ENCODE peak calls at places on chromosomes 12 and 14, in eight cellular contexts. One of them, this sample, is unnamed.

GRCh38 chr12:5561057-5561456 is 129.1 kb downstream of the NTF3 start:
- DNase-seq in iPS DF 6.9: no peak
- DNase-seq in fibroblast of lung: no peak
- DNase-seq in upper lobe of right lung: no peak
- DNase-seq in thyroid gland: no peak
- DNase-seq in tibial artery: no peak
- DNase-seq in CD8-positive, alpha-beta T cell: no peak
- DNase-seq in kidney: no peak
- DNase-seq in this sample: no peak

GRCh38 chr12:6095269-6095668 is 29.2 kb downstream of the VWF start:
- DNase-seq in iPS DF 6.9: no peak
- DNase-seq in CD8-positive, alpha-beta T cell: no peak
- DNase-seq in fibroblast of lung: no peak
- DNase-seq in tibial artery: no peak
- DNase-seq in kidney: no peak
- DNase-seq in thyroid gland: no peak
- DNase-seq in upper lobe of right lung: no peak
- DNase-seq in this sample: no peak

GRCh38 chr12:8156845-8157244 is at the start of gene ZNF705A:
- DNase-seq in CD8-positive, alpha-beta T cell: no peak
- DNase-seq in kidney: no peak
- DNase-seq in upper lobe of right lung: no peak
- DNase-seq in fibroblast of lung: peak; percentile 89
- DNase-seq in tibial artery: no peak
- DNase-seq in iPS DF 6.9: no peak
- DNase-seq in thyroid gland: no peak
- DNase-seq in this sample: no peak

GRCh38 chr12:11717533-11717961 is 68.1 kb downstream of the ETV6 start:
- DNase-seq in fibroblast of lung: peak; percentile 36
- DNase-seq in CD8-positive, alpha-beta T cell: no peak
- DNase-seq in iPS DF 6.9: no peak
- DNase-seq in tibial artery: no peak
- DNase-seq in kidney: no peak
- DNase-seq in upper lobe of right lung: no peak
- DNase-seq in thyroid gland: no peak
- DNase-seq in this sample: no peak

GRCh38 chr12:68175566-68176033 is 16.1 kb upstream of the IFNG start:
- DNase-seq in thyroid gland: no peak
- DNase-seq in upper lobe of right lung: no peak
- DNase-seq in tibial artery: no peak
- DNase-seq in iPS DF 6.9: no peak
- DNase-seq in kidney: no peak
- DNase-seq in CD8-positive, alpha-beta T cell: peak; percentile 60
- DNase-seq in fibroblast of lung: no peak
- DNase-seq in this sample: no peak

GRCh38 chr12:8482446-8483080 is 26.8 kb downstream of the CLEC6A start:
- DNase-seq in kidney: no peak
- DNase-seq in upper lobe of right lung: no peak
- DNase-seq in thyroid gland: no peak
- DNase-seq in iPS DF 6.9: no peak
- DNase-seq in fibroblast of lung: no peak
- DNase-seq in tibial artery: no peak
- DNase-seq in CD8-positive, alpha-beta T cell: peak; percentile 25
- DNase-seq in this sample: no peak

GRCh38 chr12:12331896-12332295 is 18.1 kb downstream of the MANSC1 start:
- DNase-seq in fibroblast of lung: no peak
- DNase-seq in upper lobe of right lung: no peak
- DNase-seq in CD8-positive, alpha-beta T cell: no peak
- DNase-seq in iPS DF 6.9: no peak
- DNase-seq in thyroid gland: peak; percentile 46
- DNase-seq in kidney: no peak
- DNase-seq in tibial artery: no peak
- DNase-seq in this sample: peak; percentile 57

GRCh38 chr14:96257900-96258299 is 1.9 kb downstream of the BDKRB1 start:
- DNase-seq in iPS DF 6.9: no peak
- DNase-seq in upper lobe of right lung: no peak
- DNase-seq in CD8-positive, alpha-beta T cell: no peak
- DNase-seq in tibial artery: no peak
- DNase-seq in kidney: no peak
- DNase-seq in fibroblast of lung: no peak
- DNase-seq in thyroid gland: no peak
- DNase-seq in this sample: no peak

GRCh38 chr12:84508943-84509342 is 403.7 kb downstream of the SLC6A15 start:
- DNase-seq in tibial artery: peak; percentile 32
- DNase-seq in CD8-positive, alpha-beta T cell: no peak
- DNase-seq in upper lobe of right lung: peak; percentile 60
- DNase-seq in fibroblast of lung: no peak
- DNase-seq in kidney: no peak
- DNase-seq in iPS DF 6.9: no peak
- DNase-seq in thyroid gland: no peak
- DNase-seq in this sample: no peak

GRCh38 chr12:96033549-96034389 is 1.6 kb downstream of the LTA4H start:
- DNase-seq in tibial artery: no peak
- DNase-seq in thyroid gland: no peak
- DNase-seq in iPS DF 6.9: no peak
- DNase-seq in fibroblast of lung: no peak
- DNase-seq in CD8-positive, alpha-beta T cell: no peak
- DNase-seq in upper lobe of right lung: no peak
- DNase-seq in kidney: no peak
- DNase-seq in this sample: no peak

GRCh38 chr12:70831538-70831937 is 89.0 kb downstream of the PTPRR start:
- DNase-seq in thyroid gland: no peak
- DNase-seq in CD8-positive, alpha-beta T cell: no peak
- DNase-seq in kidney: no peak
- DNase-seq in iPS DF 6.9: no peak
- DNase-seq in upper lobe of right lung: no peak
- DNase-seq in fibroblast of lung: peak; percentile 52
- DNase-seq in tibial artery: no peak
- DNase-seq in this sample: no peak

GRCh38 chr12:116765271-116765670 is 27.2 kb downstream of the RNFT2 start:
- DNase-seq in kidney: no peak
- DNase-seq in upper lobe of right lung: no peak
- DNase-seq in fibroblast of lung: peak; percentile 32
- DNase-seq in iPS DF 6.9: no peak
- DNase-seq in thyroid gland: no peak
- DNase-seq in CD8-positive, alpha-beta T cell: no peak
- DNase-seq in tibial artery: no peak
- DNase-seq in this sample: no peak

GRCh38 chr14:94041551-94042346 is 15.6 kb downstream of the OTUB2 start:
- DNase-seq in CD8-positive, alpha-beta T cell: no peak
- DNase-seq in thyroid gland: peak; percentile 78
- DNase-seq in tibial artery: no peak
- DNase-seq in fibroblast of lung: peak; percentile 75
- DNase-seq in iPS DF 6.9: no peak
- DNase-seq in kidney: peak; percentile 79
- DNase-seq in upper lobe of right lung: peak; percentile 77
- DNase-seq in this sample: no peak

GRCh38 chr12:96233941-96234461 is 39.8 kb downstream of the ELK3 start:
- DNase-seq in fibroblast of lung: peak; percentile 97
- DNase-seq in CD8-positive, alpha-beta T cell: no peak
- DNase-seq in kidney: no peak
- DNase-seq in tibial artery: peak; percentile 96
- DNase-seq in iPS DF 6.9: no peak
- DNase-seq in thyroid gland: peak; percentile 39
- DNase-seq in upper lobe of right lung: peak; percentile 74
- DNase-seq in this sample: peak; percentile 66

GRCh38 chr12:98741229-98741614 is 96.1 kb downstream of the APAF1 start:
- DNase-seq in CD8-positive, alpha-beta T cell: no peak
- DNase-seq in thyroid gland: no peak
- DNase-seq in kidney: no peak
- DNase-seq in tibial artery: no peak
- DNase-seq in fibroblast of lung: peak; percentile 56
- DNase-seq in iPS DF 6.9: no peak
- DNase-seq in upper lobe of right lung: no peak
- DNase-seq in this sample: no peak

GRCh38 chr14:103155013-103155412 is 31.8 kb downstream of the TNFAIP2 start:
- DNase-seq in upper lobe of right lung: peak; percentile 82
- DNase-seq in tibial artery: peak; percentile 85
- DNase-seq in thyroid gland: peak; percentile 94
- DNase-seq in CD8-positive, alpha-beta T cell: no peak
- DNase-seq in iPS DF 6.9: no peak
- DNase-seq in fibroblast of lung: no peak
- DNase-seq in kidney: peak; percentile 93
- DNase-seq in this sample: peak; percentile 45

GRCh38 chr14:45253754-45254300 is 825 bp upstream of the MIS18BP1 start:
- DNase-seq in thyroid gland: peak; percentile 25
- DNase-seq in tibial artery: peak; percentile 25
- DNase-seq in iPS DF 6.9: no peak
- DNase-seq in CD8-positive, alpha-beta T cell: peak; percentile 6
- DNase-seq in kidney: peak; percentile 63
- DNase-seq in fibroblast of lung: peak; percentile 61
- DNase-seq in upper lobe of right lung: peak; percentile 75
- DNase-seq in this sample: no peak

GRCh38 chr14:76827696-76828301 is 1.6 kb downstream of the LRRC74A start:
- DNase-seq in iPS DF 6.9: no peak
- DNase-seq in kidney: no peak
- DNase-seq in upper lobe of right lung: no peak
- DNase-seq in tibial artery: no peak
- DNase-seq in CD8-positive, alpha-beta T cell: no peak
- DNase-seq in fibroblast of lung: no peak
- DNase-seq in thyroid gland: no peak
- DNase-seq in this sample: peak; percentile 53

GRCh38 chr14:64438181-64438839 is 27.0 kb upstream of the AKAP5 start:
- DNase-seq in thyroid gland: no peak
- DNase-seq in fibroblast of lung: peak; percentile 95
- DNase-seq in tibial artery: no peak
- DNase-seq in CD8-positive, alpha-beta T cell: no peak
- DNase-seq in kidney: no peak
- DNase-seq in upper lobe of right lung: no peak
- DNase-seq in iPS DF 6.9: no peak
- DNase-seq in this sample: no peak

GRCh38 chr12:6275609-6276246 is 34.8 kb upstream of the PLEKHG6 start:
- DNase-seq in iPS DF 6.9: no peak
- DNase-seq in thyroid gland: no peak
- DNase-seq in CD8-positive, alpha-beta T cell: no peak
- DNase-seq in fibroblast of lung: no peak
- DNase-seq in kidney: peak; percentile 13
- DNase-seq in upper lobe of right lung: no peak
- DNase-seq in tibial artery: no peak
- DNase-seq in this sample: no peak

GRCh38 chr14:52068741-52069616 is at the start of gene NID2:
- DNase-seq in CD8-positive, alpha-beta T cell: peak; percentile 37
- DNase-seq in fibroblast of lung: peak; percentile 88
- DNase-seq in thyroid gland: peak; percentile 90
- DNase-seq in kidney: peak; percentile 94
- DNase-seq in tibial artery: peak; percentile 87
- DNase-seq in iPS DF 6.9: peak; percentile 64
- DNase-seq in upper lobe of right lung: peak; percentile 71
- DNase-seq in this sample: peak; percentile 86

GRCh38 chr12:78666584-78666983 is 198.0 kb upstream of the SYT1 start:
- DNase-seq in upper lobe of right lung: no peak
- DNase-seq in fibroblast of lung: no peak
- DNase-seq in CD8-positive, alpha-beta T cell: no peak
- DNase-seq in iPS DF 6.9: no peak
- DNase-seq in kidney: no peak
- DNase-seq in tibial artery: no peak
- DNase-seq in thyroid gland: no peak
- DNase-seq in this sample: no peak

GRCh38 chr14:75247286-75247922 is 31.2 kb upstream of the FOS start:
- DNase-seq in tibial artery: no peak
- DNase-seq in CD8-positive, alpha-beta T cell: peak; percentile 71
- DNase-seq in thyroid gland: no peak
- DNase-seq in kidney: peak; percentile 48
- DNase-seq in iPS DF 6.9: no peak
- DNase-seq in fibroblast of lung: no peak
- DNase-seq in upper lobe of right lung: no peak
- DNase-seq in this sample: no peak

GRCh38 chr12:116183741-116184141 is 93.8 kb downstream of the MED13L start:
- DNase-seq in fibroblast of lung: peak; percentile 60
- DNase-seq in iPS DF 6.9: no peak
- DNase-seq in upper lobe of right lung: no peak
- DNase-seq in tibial artery: no peak
- DNase-seq in kidney: no peak
- DNase-seq in thyroid gland: no peak
- DNase-seq in CD8-positive, alpha-beta T cell: no peak
- DNase-seq in this sample: no peak

GRCh38 chr12:3042826-3043225 is 34.4 kb upstream of the TSPAN9 start:
- DNase-seq in iPS DF 6.9: no peak
- DNase-seq in CD8-positive, alpha-beta T cell: no peak
- DNase-seq in upper lobe of right lung: no peak
- DNase-seq in fibroblast of lung: no peak
- DNase-seq in kidney: no peak
- DNase-seq in thyroid gland: no peak
- DNase-seq in tibial artery: no peak
- DNase-seq in this sample: no peak

GRCh38 chr12:47754881-47755280 is 3.8 kb downstream of the RAPGEF3 start:
- DNase-seq in tibial artery: no peak
- DNase-seq in CD8-positive, alpha-beta T cell: no peak
- DNase-seq in iPS DF 6.9: no peak
- DNase-seq in fibroblast of lung: no peak
- DNase-seq in thyroid gland: peak; percentile 91
- DNase-seq in kidney: peak; percentile 80
- DNase-seq in upper lobe of right lung: peak; percentile 88
- DNase-seq in this sample: peak; percentile 93

GRCh38 chr14:71511152-71511551 is 421.1 kb upstream of the RGS6 start:
- DNase-seq in kidney: no peak
- DNase-seq in tibial artery: no peak
- DNase-seq in fibroblast of lung: no peak
- DNase-seq in thyroid gland: no peak
- DNase-seq in CD8-positive, alpha-beta T cell: no peak
- DNase-seq in upper lobe of right lung: no peak
- DNase-seq in iPS DF 6.9: no peak
- DNase-seq in this sample: no peak

GRCh38 chr12:561116-561705 is 101.5 kb downstream of the B4GALNT3 start:
- DNase-seq in kidney: no peak
- DNase-seq in thyroid gland: no peak
- DNase-seq in tibial artery: no peak
- DNase-seq in iPS DF 6.9: no peak
- DNase-seq in upper lobe of right lung: no peak
- DNase-seq in CD8-positive, alpha-beta T cell: no peak
- DNase-seq in fibroblast of lung: no peak
- DNase-seq in this sample: no peak
- H3K4me3 ChIP-seq in kidney: no peak overlapping the region
- H3K4me3 ChIP-seq in thyroid gland: no peak overlapping the region
- H3K4me3 ChIP-seq in tibial artery: no peak overlapping the region
- H3K4me3 ChIP-seq in iPS DF 6.9: no peak overlapping the region
- H3K4me3 ChIP-seq in upper lobe of right lung: no peak overlapping the region
- H3K4me3 ChIP-seq in CD8-positive, alpha-beta T cell: no peak overlapping the region
- H3K4me3 ChIP-seq in fibroblast of lung: no peak overlapping the region
- H3K4me3 ChIP-seq in this sample: no peak overlapping the region

GRCh38 chr12:109836916-109837315 is 3.7 kb upstream of the TRPV4 start:
- DNase-seq in CD8-positive, alpha-beta T cell: no peak
- DNase-seq in fibroblast of lung: peak; percentile 53
- DNase-seq in tibial artery: no peak
- DNase-seq in upper lobe of right lung: no peak
- DNase-seq in kidney: no peak
- DNase-seq in iPS DF 6.9: no peak
- DNase-seq in thyroid gland: no peak
- DNase-seq in this sample: no peak
- H3K27ac ChIP-seq in CD8-positive, alpha-beta T cell: no peak overlapping the region
- H3K27ac ChIP-seq in fibroblast of lung: no peak overlapping the region
- H3K27ac ChIP-seq in tibial artery: no peak overlapping the region
- H3K27ac ChIP-seq in upper lobe of right lung: no peak overlapping the region
- H3K27ac ChIP-seq in kidney: no peak overlapping the region
- H3K27ac ChIP-seq in iPS DF 6.9: no peak overlapping the region
- H3K27ac ChIP-seq in thyroid gland: no peak overlapping the region
- H3K27ac ChIP-seq in this sample: no peak overlapping the region

GRCh38 chr14:37592288-37593274 is 2.5 kb downstream of the FOXA1 start:
- DNase-seq in tibial artery: no peak
- DNase-seq in kidney: peak; percentile 64
- DNase-seq in thyroid gland: no peak
- DNase-seq in fibroblast of lung: no peak
- DNase-seq in iPS DF 6.9: no peak
- DNase-seq in CD8-positive, alpha-beta T cell: no peak
- DNase-seq in upper lobe of right lung: peak; percentile 73
- DNase-seq in this sample: no peak
- H3K4me3 ChIP-seq in tibial artery: no peak overlapping the region
- H3K4me3 ChIP-seq in kidney: no peak overlapping the region
- H3K4me3 ChIP-seq in thyroid gland: no peak overlapping the region
- H3K4me3 ChIP-seq in fibroblast of lung: no peak overlapping the region
- H3K4me3 ChIP-seq in iPS DF 6.9: peak overlapping the region; percentile 21
- H3K4me3 ChIP-seq in CD8-positive, alpha-beta T cell: no peak overlapping the region
- H3K4me3 ChIP-seq in upper lobe of right lung: peak overlapping the region; percentile 54
- H3K4me3 ChIP-seq in this sample: no peak overlapping the region

GRCh38 chr14:69042309-69043006 is 63.4 kb upstream of the ACTN1 start:
- DNase-seq in CD8-positive, alpha-beta T cell: no peak
- DNase-seq in fibroblast of lung: no peak
- DNase-seq in thyroid gland: no peak
- DNase-seq in tibial artery: no peak
- DNase-seq in kidney: no peak
- DNase-seq in iPS DF 6.9: no peak
- DNase-seq in upper lobe of right lung: no peak
- DNase-seq in this sample: no peak
- H3K27ac ChIP-seq in CD8-positive, alpha-beta T cell: no peak overlapping the region
- H3K27ac ChIP-seq in fibroblast of lung: no peak overlapping the region
- H3K27ac ChIP-seq in thyroid gland: no peak overlapping the region
- H3K27ac ChIP-seq in tibial artery: peak overlapping the region; percentile 87
- H3K27ac ChIP-seq in kidney: no peak overlapping the region
- H3K27ac ChIP-seq in iPS DF 6.9: no peak overlapping the region
- H3K27ac ChIP-seq in upper lobe of right lung: peak overlapping the region; percentile 73
- H3K27ac ChIP-seq in this sample: peak overlapping the region; percentile 11